ENCODE peak calls at places on chromosomes 3 and 15, in ten cellular contexts. L is T-helper 2 cell, I is NCI-H1092, K is cardiac muscle cell, H is aorta, F is GM18507, G is esophagus muscularis mucosa, S is GM12892, J is HFF-Myc, Y is NCI-H748 treated with DMSO at 0.1 percent for 48 hours. Z is an unnamed sample.
A peak's percentile ranks its signal among the peaks of the same experiment; 100 is the strongest.

GRCh38 chr3:81581966-81582599 is 179.4 kb downstream of the GBE1 start:
- DNase-seq in F (no peak), K (peak; percentile 62), G (no peak), J (peak; percentile 17), L (no peak), Y (no peak), S (no peak), I (peak; percentile 1), H (no peak), Z (peak; percentile 4)

GRCh38 chr15:69609176-69609575 is 156.6 kb downstream of the RPLP1 start:
- DNase-seq in Y (no peak), L (no peak), I (no peak), S (no peak), J (no peak), K (peak; percentile 72), H (no peak), G (no peak), F (no peak), Z (no peak)

GRCh38 chr3:8575364-8576104 is 69.1 kb downstream of the SSUH2 start:
- DNase-seq in L (no peak), I (no peak), G (no peak), K (peak; percentile 32), H (no peak), F (no peak), S (no peak), J (no peak), Y (no peak), Z (no peak)

GRCh38 chr3:130276203-130276803 is 69.2 kb upstream of the COL6A5 start:
- DNase-seq in K (peak; percentile 80), H (no peak), G (no peak), Y (peak; percentile 1), F (peak; percentile 2), J (peak; percentile 38), S (peak; percentile 16), L (no peak), I (no peak), Z (peak; percentile 18)

GRCh38 chr15:61946778-61947177 is 113.5 kb downstream of the VPS13C start:
- DNase-seq in S (no peak), J (no peak), F (no peak), I (no peak), G (no peak), Y (no peak), H (no peak), K (peak; percentile 9), L (no peak), Z (no peak)

GRCh38 chr3:111277226-111277625 is 205.6 kb downstream of the NECTIN3 start:
- DNase-seq in I (no peak), Y (no peak), L (no peak), S (no peak), H (no peak), K (peak; percentile 54), G (no peak), J (peak; percentile 2), F (no peak), Z (no peak)

GRCh38 chr3:109070232-109070631 is 47.7 kb downstream of the MORC1 start:
- DNase-seq in G (no peak), K (no peak), L (no peak), Y (no peak), J (no peak), S (no peak), I (no peak), H (no peak), F (no peak), Z (no peak)

GRCh38 chr3:66615643-66616301 is 115.0 kb upstream of the LRIG1 start:
- DNase-seq in K (no peak), L (no peak), S (no peak), Y (no peak), J (no peak), H (no peak), I (no peak), G (no peak), F (no peak), Z (peak; percentile 38)

GRCh38 chr3:73432021-73432722 is 192.6 kb downstream of the PDZRN3 start:
- DNase-seq in L (no peak), H (no peak), I (peak; percentile 8), S (peak; percentile 14), K (peak; percentile 62), F (no peak), G (no peak), Y (peak; percentile 46), J (no peak), Z (no peak)

GRCh38 chr3:141331370-141332318 is 36.7 kb upstream of the ZBTB38 start:
- DNase-seq in J (peak; percentile 92), I (no peak), H (peak; percentile 92), F (no peak), L (no peak), Y (no peak), K (peak; percentile 92), G (no peak), S (no peak), Z (no peak)

GRCh38 chr15:79329186-79329611 is 18.3 kb downstream of the TMED3 start:
- DNase-seq in I (no peak), K (peak; percentile 81), Y (no peak), S (no peak), J (peak; percentile 27), L (no peak), G (peak; percentile 55), F (no peak), H (no peak), Z (no peak)

GRCh38 chr15:37880009-37880834 is 54.2 kb upstream of the TMCO5A start:
- DNase-seq in J (no peak), I (peak; percentile 24), F (no peak), H (no peak), L (no peak), Y (no peak), S (no peak), G (no peak), K (peak; percentile 80), Z (no peak)

GRCh38 chr3:20043398-20043797 is 3.2 kb downstream of the KAT2B start:
- DNase-seq in L (peak; percentile 30), Y (no peak), F (no peak), H (peak; percentile 88), G (peak; percentile 96), J (no peak), S (no peak), I (no peak), K (peak; percentile 44), Z (no peak)

GRCh38 chr3:197791120-197792018 is at the start of gene LRCH3:
- DNase-seq in Y (peak; percentile 34), G (peak; percentile 93), J (no peak), I (peak; percentile 75), S (peak; percentile 87), L (peak; percentile 74), F (peak; percentile 83), K (peak; percentile 85), H (peak; percentile 95), Z (peak; percentile 73)

GRCh38 chr3:49133226-49133951 is 539 bp upstream of the LAMB2 start:
- DNase-seq in I (peak; percentile 7), K (peak; percentile 92), Y (no peak), G (peak; percentile 94), F (no peak), H (peak; percentile 94), J (peak; percentile 66), L (no peak), S (no peak), Z (peak; percentile 41)

GRCh38 chr3:181711325-181712135 is at the start of gene SOX2:
- DNase-seq in I (peak; percentile 62), H (peak; percentile 82), L (peak; percentile 24), J (no peak), F (peak; percentile 15), K (peak; percentile 42), S (no peak), Y (peak; percentile 79), G (peak; percentile 90), Z (peak; percentile 86)

GRCh38 chr3:72487078-72487765 is 361.0 kb downstream of the SHQ1 start:
- DNase-seq in K (peak; percentile 89), L (no peak), H (peak; percentile 93), F (no peak), J (peak; percentile 55), S (peak; percentile 31), Y (no peak), G (peak; percentile 93), I (no peak), Z (no peak)

GRCh38 chr3:108037770-108038169 is 53.1 kb downstream of the CD47 start:
- DNase-seq in K (no peak), J (no peak), Y (no peak), G (no peak), H (no peak), I (no peak), L (no peak), F (no peak), S (no peak), Z (no peak)

GRCh38 chr3:65210026-65210814 is 522.4 kb upstream of the ADAMTS9 start:
- DNase-seq in L (no peak), I (no peak), G (no peak), S (no peak), K (no peak), Y (no peak), J (no peak), F (no peak), H (no peak), Z (no peak)

Z was measured in NCI-H2171.